ENCODE peak calls at places on chromosome 1, in six cellular contexts. W, Q, A, I, O and N are unnamed samples.

GRCh38 chr1:211938473-211939080 is 96.8 kb downstream of the INTS7 start:
- DNase-seq in W (peak), A (no peak), Q (no peak), I (no peak), O (no peak), N (no peak)

GRCh38 chr1:226181996-226182714 is 4.4 kb downstream of the ACBD3 start:
- DNase-seq in W (no peak), A (peak), I (peak), Q (no peak), O (peak), N (peak)

GRCh38 chr1:241972703-241973375 is 15.3 kb downstream of the BECN2 start:
- DNase-seq in W (no peak), A (peak), Q (no peak), I (no peak), O (no peak), N (peak)

GRCh38 chr1:91036894-91037829 is 15.3 kb upstream of the ZNF644 start:
- DNase-seq in A (no peak), O (no peak), W (no peak), I (no peak), Q (no peak), N (peak)

GRCh38 chr1:181092883-181093282 is 4.4 kb downstream of the IER5 start:
- DNase-seq in W (no peak), O (no peak), I (no peak), Q (no peak), A (no peak), N (peak)

GRCh38 chr1:181971424-181971823 is 90.1 kb downstream of the ZNF648 start:
- DNase-seq in O (no peak), W (no peak), A (no peak), I (no peak), Q (no peak), N (no peak)

GRCh38 chr1:155261401-155261887 is 716 bp downstream of the SCAMP3 start:
- DNase-seq in A (peak), I (no peak), O (no peak), Q (no peak), W (no peak), N (no peak)

GRCh38 chr1:89808429-89809117 is 12.3 kb upstream of the LRRC8D start:
- DNase-seq in Q (peak), W (no peak), O (no peak), I (no peak), A (no peak), N (peak)

GRCh38 chr1:46171872-46172271 is 3.0 kb upstream of the TSPAN1 start:
- DNase-seq in W (no peak), O (no peak), A (no peak), Q (peak), I (no peak), N (no peak)

GRCh38 chr1:156980551-156980950 is 60.1 kb downstream of the LRRC71 start:
- DNase-seq in I (no peak), O (no peak), Q (no peak), A (no peak), W (no peak), N (no peak)

GRCh38 chr1:185444651-185445050 is 127.6 kb upstream of the IVNS1ABP start:
- DNase-seq in W (no peak), I (no peak), O (no peak), Q (no peak), A (no peak), N (no peak)

GRCh38 chr1:44695671-44696070 is 21.2 kb downstream of the ARMH1 start:
- DNase-seq in Q (no peak), W (no peak), I (no peak), A (no peak), O (no peak), N (no peak)

GRCh38 chr1:910881-911721 is 12.6 kb upstream of the SAMD11 start:
- DNase-seq in W (no peak), O (no peak), I (peak), A (peak), Q (no peak), N (no peak)

GRCh38 chr1:216566809-216567208 is 143.6 kb upstream of the USH2A start:
- DNase-seq in A (no peak), W (no peak), I (no peak), Q (no peak), O (no peak), N (no peak)

GRCh38 chr1:179786815-179787736 is 44.0 kb downstream of the FAM163A start:
- DNase-seq in I (no peak), Q (no peak), A (peak), O (no peak), W (no peak), N (no peak)

GRCh38 chr1:222788328-222789156 is 26.3 kb upstream of the DISP1 start:
- DNase-seq in O (no peak), Q (no peak), I (no peak), A (no peak), W (no peak), N (no peak)

GRCh38 chr1:201537467-201537866 is 1.5 kb upstream of the NAV1 start:
- DNase-seq in I (no peak), Q (no peak), W (no peak), A (no peak), O (no peak), N (no peak)

DNA sequence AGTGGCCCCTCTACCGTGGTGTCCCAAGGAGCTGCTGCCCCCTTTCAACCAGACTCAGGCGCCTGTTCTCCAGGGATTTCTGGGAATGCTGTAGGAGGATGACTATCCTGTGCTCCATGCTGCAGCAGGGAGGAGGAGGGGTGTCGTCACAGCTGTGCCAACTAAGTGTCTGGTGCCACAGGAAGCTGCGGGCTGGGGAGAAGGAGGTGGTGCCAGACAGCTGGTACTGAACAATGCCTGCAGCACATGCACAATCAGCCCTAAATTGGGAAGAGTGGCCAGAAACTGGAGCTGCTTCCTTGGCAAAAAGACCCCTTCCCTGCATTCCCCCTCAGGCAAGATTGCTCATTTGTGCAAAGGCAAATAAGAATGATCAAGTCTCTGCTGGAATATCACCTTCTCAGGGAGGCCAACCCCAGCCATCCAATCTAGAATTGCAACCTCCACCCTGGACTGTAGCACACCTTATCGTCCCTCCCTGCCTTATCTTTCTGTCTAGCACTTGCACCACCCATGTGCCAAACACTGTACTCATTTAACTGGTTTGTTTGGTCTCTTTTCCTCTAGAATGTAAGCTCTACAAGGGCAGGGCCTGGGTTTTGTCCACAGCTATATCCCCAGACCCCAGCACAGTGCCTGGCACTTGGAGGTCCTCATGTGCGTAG is 33.3 kb downstream of the LAMB3 start:
- DNase-seq in A (peak), Q (no peak), I (no peak), O (no peak), W (no peak), N (no peak)
- TF ChIP-seq JUND in A (no peak), Q (no peak), I (no peak), O (no peak), W (no peak), N (no peak)

DNA sequence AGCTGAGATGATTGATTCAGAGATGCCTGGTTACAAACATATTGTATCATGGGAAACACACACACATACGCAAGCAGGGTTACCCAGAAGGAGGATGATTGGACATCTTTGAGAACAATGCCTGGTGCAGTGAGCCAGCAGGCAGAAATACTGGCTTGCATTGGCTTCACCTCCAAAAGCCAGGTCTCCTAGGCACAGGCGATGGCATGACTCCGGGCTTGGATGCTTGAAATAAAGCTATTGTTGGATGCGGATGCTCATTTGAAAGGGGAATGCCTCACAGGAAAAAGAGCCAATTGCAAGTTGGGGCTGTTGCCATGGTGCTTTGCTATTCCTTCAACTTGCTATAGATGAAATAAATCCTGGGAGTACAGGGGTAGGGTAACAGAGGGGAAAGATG is 180.7 kb upstream of the SGIP1 start:
- DNase-seq in Q (no peak), O (no peak), I (no peak), A (no peak), W (no peak), N (no peak)
- H3K27ac ChIP-seq in Q (peak), O (peak), I (no peak), A (peak), W (no peak), N (no peak)

DNA sequence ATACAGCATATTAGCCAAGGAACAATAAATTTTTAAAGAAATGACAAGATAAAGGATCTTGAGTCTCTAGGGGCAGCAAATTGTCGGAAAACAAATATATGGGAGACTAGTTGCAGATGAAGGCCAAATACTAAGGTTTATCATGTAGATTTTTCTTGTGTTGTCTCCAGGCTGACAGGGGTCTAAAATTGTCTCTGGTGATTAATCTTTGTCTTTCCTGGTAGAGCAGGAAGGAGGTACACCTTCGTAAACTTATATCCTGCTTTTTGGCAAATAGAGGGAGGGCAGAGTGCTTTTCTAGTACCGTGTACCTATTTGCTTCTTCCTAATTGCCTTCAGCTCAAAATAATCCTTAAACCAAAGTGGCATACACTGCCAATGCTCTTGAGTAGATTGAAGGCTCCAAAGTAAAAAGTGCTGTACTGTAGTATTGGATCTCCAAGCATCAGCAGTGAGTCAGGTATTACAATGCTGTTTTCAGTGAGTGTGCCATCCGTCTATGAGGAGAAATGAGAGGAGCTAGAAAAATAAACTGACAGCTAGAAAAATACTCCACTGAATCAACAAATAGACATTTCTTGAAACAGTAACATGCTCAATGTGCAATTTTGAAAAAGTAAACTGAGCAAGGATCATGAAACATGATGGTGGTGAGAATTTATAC is 1.8 kb upstream of the LEPR start:
- DNase-seq in O (no peak), A (no peak), Q (no peak), I (peak), W (no peak), N (no peak)
- TF ChIP-seq JUND in O (no peak), A (no peak), Q (no peak), I (no peak), W (no peak), N (no peak)

GRCh38 chr1:207828485-207829158 is 76.8 kb downstream of the CD46 start:
- DNase-seq in W (peak), Q (peak), A (peak), O (peak), I (peak), N (peak)
- H3K27ac ChIP-seq in W (peak), Q (no peak), A (no peak), O (no peak), I (peak), N (no peak)

GRCh38 chr1:42996384-42996991 is 37.8 kb upstream of the SLC2A1 start:
- DNase-seq in Q (no peak), A (no peak), I (no peak), W (no peak), O (no peak), N (no peak)
- TF ChIP-seq JUND in Q (no peak), A (no peak), I (no peak), W (no peak), O (no peak), N (no peak)

GRCh38 chr1:184160236-184160635 is 108.7 kb downstream of the TSEN15 start:
- DNase-seq in W (peak), O (no peak), A (no peak), I (no peak), Q (no peak), N (no peak)
- H3K27ac ChIP-seq in W (no peak), O (no peak), A (peak), I (no peak), Q (no peak), N (no peak)

DNA sequence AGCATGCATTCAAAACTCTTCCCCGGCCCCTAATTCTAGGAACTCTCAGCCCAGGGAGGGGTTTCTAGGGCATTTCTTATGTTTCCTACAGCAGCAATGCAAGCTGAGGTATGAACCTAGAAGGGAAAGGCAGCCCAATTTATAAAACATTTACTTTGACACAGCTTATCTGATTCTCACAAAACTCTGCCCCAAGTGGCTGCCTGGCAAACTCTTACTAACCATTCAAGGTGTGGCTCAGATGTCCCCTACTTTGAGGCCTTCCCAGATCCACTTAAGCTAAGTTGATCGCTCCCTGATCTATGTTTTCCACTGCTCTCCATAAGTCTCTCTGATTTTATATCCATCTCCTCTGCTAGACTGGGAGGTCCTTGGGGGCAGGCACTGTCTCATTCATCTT is 35.4 kb downstream of the AK2 start:
- DNase-seq in I (no peak), W (no peak), Q (no peak), O (no peak), A (no peak), N (no peak)
- TF ChIP-seq JUND in I (no peak), W (no peak), Q (no peak), O (no peak), A (no peak), N (no peak)